ENCODE peak calls at places on chromosomes 1 and 21, in four cellular contexts. One of them, this sample, is unnamed.

GRCh38 chr1:61173118-61173517 is 90.8 kb downstream of the NFIA start:
- DNase-seq in HCT116: no peak
- DNase-seq in HepG2: no peak
- DNase-seq in K562: no peak
- DNase-seq in this sample: no peak

GRCh38 chr1:109466440-109467300 is at the start of gene SYPL2:
- DNase-seq in HepG2: no peak
- DNase-seq in HCT116: no peak
- DNase-seq in K562: peak
- DNase-seq in this sample: no peak

GRCh38 chr21:28538987-28539622 is 453.6 kb downstream of the LTN1 start:
- DNase-seq in HCT116: no peak
- DNase-seq in HepG2: no peak
- DNase-seq in K562: no peak
- DNase-seq in this sample: no peak

GRCh38 chr1:93042134-93042821 is 36.8 kb upstream of the MTF2 start:
- DNase-seq in HCT116: no peak
- DNase-seq in K562: no peak
- DNase-seq in HepG2: peak
- DNase-seq in this sample: no peak

GRCh38 chr1:219264557-219264956 is 90.9 kb downstream of the LYPLAL1 start:
- DNase-seq in HepG2: peak
- DNase-seq in K562: no peak
- DNase-seq in HCT116: no peak
- DNase-seq in this sample: no peak

GRCh38 chr1:241637604-241638003 is 2.6 kb downstream of the CHML start:
- DNase-seq in HCT116: no peak
- DNase-seq in HepG2: no peak
- DNase-seq in K562: no peak
- DNase-seq in this sample: no peak

GRCh38 chr21:37430184-37430821 is 63.7 kb downstream of the DYRK1A start:
- DNase-seq in HepG2: peak
- DNase-seq in K562: no peak
- DNase-seq in HCT116: no peak
- DNase-seq in this sample: no peak

GRCh38 chr1:9891207-9891606 is 18.9 kb downstream of the CTNNBIP1 start:
- DNase-seq in HepG2: no peak
- DNase-seq in K562: no peak
- DNase-seq in HCT116: no peak
- DNase-seq in this sample: no peak

GRCh38 chr1:111283838-111284237 is 6.8 kb upstream of the CHIA start:
- DNase-seq in HepG2: peak
- DNase-seq in K562: no peak
- DNase-seq in HCT116: no peak
- DNase-seq in this sample: no peak

GRCh38 chr1:151989131-151989868 is 4.4 kb downstream of the S100A10 start:
- DNase-seq in HepG2: no peak
- DNase-seq in HCT116: no peak
- DNase-seq in K562: no peak
- DNase-seq in this sample: no peak

GRCh38 chr1:173663159-173663558 is 6.5 kb downstream of the ANKRD45 start:
- DNase-seq in HepG2: no peak
- DNase-seq in K562: no peak
- DNase-seq in HCT116: no peak
- DNase-seq in this sample: no peak

GRCh38 chr1:6692956-6693355 is 8.7 kb downstream of the DNAJC11 start:
- DNase-seq in HepG2: no peak
- DNase-seq in HCT116: no peak
- DNase-seq in K562: no peak
- DNase-seq in this sample: no peak

GRCh38 chr1:18900303-18900841 is 2.0 kb downstream of the ALDH4A1 start:
- DNase-seq in K562: no peak
- DNase-seq in HepG2: peak
- DNase-seq in HCT116: no peak
- DNase-seq in this sample: no peak

GRCh38 chr1:57411262-57411661 is 12.6 kb downstream of the DAB1 start:
- DNase-seq in K562: no peak
- DNase-seq in HepG2: no peak
- DNase-seq in HCT116: no peak
- DNase-seq in this sample: no peak

GRCh38 chr1:15757575-15758401 is 807 bp upstream of the FBLIM1 start:
- DNase-seq in K562: peak
- DNase-seq in HepG2: no peak
- DNase-seq in HCT116: no peak
- DNase-seq in this sample: no peak

GRCh38 chr1:15849775-15850449 is 2.4 kb downstream of the SPEN start:
- DNase-seq in K562: peak
- DNase-seq in HepG2: peak
- DNase-seq in HCT116: peak
- DNase-seq in this sample: peak

GRCh38 chr1:3113047-3113740 is 44.2 kb downstream of the PRDM16 start:
- DNase-seq in HepG2: no peak
- DNase-seq in HCT116: no peak
- DNase-seq in K562: no peak
- DNase-seq in this sample: no peak

GRCh38 chr1:8374812-8375211 is 56.9 kb downstream of the SLC45A1 start:
- DNase-seq in HCT116: peak
- DNase-seq in HepG2: peak
- DNase-seq in K562: peak
- DNase-seq in this sample: no peak

GRCh38 chr1:45329445-45329844 is 2.8 kb downstream of the HPDL start:
- DNase-seq in K562: peak
- DNase-seq in HepG2: no peak
- DNase-seq in HCT116: no peak
- DNase-seq in this sample: peak

GRCh38 chr1:46806196-46807020 is 7.6 kb downstream of the CYP4B1 start:
- DNase-seq in HepG2: no peak
- DNase-seq in K562: no peak
- DNase-seq in HCT116: no peak
- DNase-seq in this sample: no peak

GRCh38 chr21:43361127-43361492 is 65.8 kb downstream of the SIK1 start:
- DNase-seq in K562: no peak
- DNase-seq in HCT116: no peak
- DNase-seq in HepG2: no peak
- DNase-seq in this sample: no peak

GRCh38 chr1:9058465-9058864 is 11.0 kb downstream of the SLC2A5 start:
- DNase-seq in HCT116: no peak
- DNase-seq in HepG2: peak
- DNase-seq in K562: peak
- DNase-seq in this sample: no peak

GRCh38 chr1:246083416-246083815 is 423.7 kb downstream of the SMYD3 start:
- DNase-seq in HepG2: no peak
- DNase-seq in HCT116: no peak
- DNase-seq in K562: no peak
- DNase-seq in this sample: no peak

GRCh38 chr1:25472494-25472893 is 41.8 kb downstream of the MACO1 start:
- DNase-seq in HCT116: no peak
- DNase-seq in K562: no peak
- DNase-seq in HepG2: no peak
- DNase-seq in this sample: no peak

GRCh38 chr1:59150537-59151386 is 146.1 kb upstream of the FGGY start:
- DNase-seq in HCT116: peak
- DNase-seq in HepG2: peak
- DNase-seq in K562: no peak
- DNase-seq in this sample: no peak

GRCh38 chr1:155910621-155911121 is 478 bp downstream of the RIT1 start:
- DNase-seq in HepG2: no peak
- DNase-seq in HCT116: no peak
- DNase-seq in K562: peak
- DNase-seq in this sample: no peak

GRCh38 chr1:155038602-155039307 is 5.1 kb downstream of the DCST1 start:
- DNase-seq in K562: no peak
- DNase-seq in HepG2: no peak
- DNase-seq in HCT116: no peak
- DNase-seq in this sample: no peak

GRCh38 chr1:70327306-70328076 is 27.0 kb downstream of the ANKRD13C start:
- DNase-seq in HCT116: peak
- DNase-seq in HepG2: no peak
- DNase-seq in K562: no peak
- DNase-seq in this sample: no peak

GRCh38 chr1:87968259-87968955 is 639.7 kb downstream of the LMO4 start:
- DNase-seq in K562: no peak
- DNase-seq in HepG2: no peak
- DNase-seq in HCT116: no peak
- DNase-seq in this sample: no peak

GRCh38 chr1:21290546-21290944 is 282 bp upstream of the ECE1 start:
- DNase-seq in K562: no peak
- DNase-seq in HCT116: no peak
- DNase-seq in HepG2: no peak
- DNase-seq in this sample: no peak

GRCh38 chr1:115867216-115867615 is 26.3 kb upstream of the NHLH2 start:
- DNase-seq in HepG2: no peak
- DNase-seq in K562: no peak
- DNase-seq in HCT116: no peak
- DNase-seq in this sample: no peak

GRCh38 chr1:183227963-183228649 is 42.0 kb downstream of the LAMC2 start:
- DNase-seq in HepG2: peak
- DNase-seq in K562: peak
- DNase-seq in HCT116: peak
- DNase-seq in this sample: peak

GRCh38 chr1:12296623-12297022 is 66.8 kb downstream of the VPS13D start:
- DNase-seq in HepG2: no peak
- DNase-seq in K562: no peak
- DNase-seq in HCT116: no peak
- DNase-seq in this sample: no peak

GRCh38 chr1:101003012-101003650 is 22.5 kb downstream of the DPH5 start:
- DNase-seq in K562: no peak
- DNase-seq in HCT116: no peak
- DNase-seq in HepG2: peak
- DNase-seq in this sample: no peak

GRCh38 chr1:16397095-16397494 is 30.1 kb downstream of the SZRD1 start:
- DNase-seq in HepG2: no peak
- DNase-seq in HCT116: no peak
- DNase-seq in K562: no peak
- DNase-seq in this sample: no peak

GRCh38 chr1:37415611-37416244 is 58.7 kb upstream of the ZC3H12A start:
- DNase-seq in HepG2: no peak
- DNase-seq in HCT116: no peak
- DNase-seq in K562: no peak
- DNase-seq in this sample: no peak

GRCh38 chr1:54403377-54403776 is 2.8 kb downstream of the SSBP3 start:
- DNase-seq in K562: no peak
- DNase-seq in HCT116: no peak
- DNase-seq in HepG2: no peak
- DNase-seq in this sample: no peak
- TF ChIP-seq FOSL1 in K562: no peak
- TF ChIP-seq FOSL1 in HCT116: no peak
- TF ChIP-seq FOSL1 in HepG2: no peak
- TF ChIP-seq FOSL1 in this sample: no peak

GRCh38 chr1:14294006-14294405 is 304.5 kb upstream of the KAZN start:
- DNase-seq in HCT116: no peak
- DNase-seq in HepG2: no peak
- DNase-seq in K562: no peak
- DNase-seq in this sample: no peak
- TF ChIP-seq FOSL1 in HCT116: no peak
- TF ChIP-seq FOSL1 in HepG2: no peak
- TF ChIP-seq FOSL1 in K562: no peak
- TF ChIP-seq FOSL1 in this sample: no peak

DNA sequence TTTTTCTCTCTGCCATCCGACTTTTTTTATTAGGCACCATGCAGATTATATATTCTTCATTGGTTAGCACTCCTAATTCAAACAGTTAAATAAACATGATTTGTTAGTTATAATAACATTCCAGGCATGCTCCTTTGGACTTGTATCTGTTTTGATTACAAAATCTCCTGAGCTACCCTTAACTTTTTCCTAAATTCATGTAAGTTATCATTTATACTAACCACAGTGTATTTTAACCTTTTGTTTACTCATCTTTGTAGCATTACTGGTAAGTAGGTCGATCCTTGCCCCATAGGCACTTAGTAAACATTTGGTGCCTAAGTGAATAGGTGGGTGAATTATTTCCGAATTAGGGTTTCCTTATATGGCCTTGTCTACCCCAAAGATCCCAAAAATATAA is 43.8 kb downstream of the MIER1 start:
- DNase-seq in HCT116: no peak
- DNase-seq in HepG2: no peak
- DNase-seq in K562: no peak
- DNase-seq in this sample: no peak
- TF ChIP-seq FOSL1 in HCT116: no peak
- TF ChIP-seq FOSL1 in HepG2: no peak
- TF ChIP-seq FOSL1 in K562: no peak
- TF ChIP-seq FOSL1 in this sample: no peak

GRCh38 chr21:23804866-23805265 is 1802.4 kb downstream of the MRPL39 start:
- DNase-seq in K562: no peak
- DNase-seq in HepG2: no peak
- DNase-seq in HCT116: no peak
- DNase-seq in this sample: no peak

GRCh38 chr21:23799376-23799775 is 1807.9 kb downstream of the MRPL39 start:
- DNase-seq in HCT116: no peak
- DNase-seq in K562: no peak
- DNase-seq in HepG2: no peak
- DNase-seq in this sample: no peak

DNA sequence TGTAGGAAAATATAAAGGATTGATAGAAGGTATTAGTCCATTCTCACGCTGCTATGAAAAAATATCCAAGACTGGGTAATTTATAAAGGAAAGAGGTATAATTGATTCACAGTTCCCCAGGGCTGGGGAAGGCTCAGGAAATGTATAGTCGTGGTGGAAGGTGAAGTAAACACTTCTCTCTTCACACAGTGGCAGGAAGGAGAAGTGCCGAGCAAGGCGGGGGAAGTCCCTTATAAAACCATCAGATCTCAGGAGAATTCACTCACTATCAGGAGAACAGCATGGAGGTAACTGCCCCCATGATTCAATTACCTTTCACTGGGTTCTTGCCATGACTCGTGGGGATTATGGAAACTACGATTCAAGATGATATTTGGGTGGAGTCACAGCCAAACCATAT is 1806.0 kb downstream of the MRPL39 start:
- DNase-seq in HepG2: no peak
- DNase-seq in HCT116: no peak
- DNase-seq in K562: no peak
- DNase-seq in this sample: no peak
- TF ChIP-seq FOSL1 in HepG2: no peak
- TF ChIP-seq FOSL1 in HCT116: no peak
- TF ChIP-seq FOSL1 in K562: no peak
- TF ChIP-seq FOSL1 in this sample: no peak

This sample was measured in H1.